ENCODE peak calls at places on chromosomes 11 and 22, in six cellular contexts. X is AG04450, I is amygdala, K is neuronal stem cell, Y is bronchial epithelial cell, H is OCI-LY7. J is an unnamed sample.

GRCh38 chr11:64263021-64263946 is 12.0 kb downstream of the PLCB3 start:
- DNase-seq in X (no peak), I (no peak), K (no peak), Y (peak), H (no peak), J (no peak)

GRCh38 chr11:13008625-13009475 is at the start of gene RASSF10:
- DNase-seq in X (no peak), I (peak), K (peak), Y (peak), H (no peak), J (no peak)

GRCh38 chr11:196786-197731 is 4.2 kb downstream of the SCGB1C1 start:
- DNase-seq in X (no peak), I (no peak), K (no peak), Y (no peak), H (no peak), J (no peak)

GRCh38 chr22:10727393-10727792 is 4800.6 kb upstream of the OR11H1 start:
- DNase-seq in X (no peak), I (no peak), K (no peak), Y (no peak), H (no peak), J (no peak)

GRCh38 chr22:33465554-33465953 is 407.4 kb upstream of the SYN3 start:
- DNase-seq in X (no peak), I (peak), K (no peak), Y (no peak), H (no peak), J (no peak)

GRCh38 chr11:33040127-33040861 is 922 bp downstream of the TCP11L1 start:
- DNase-seq in X (no peak), I (no peak), K (no peak), Y (peak), H (peak), J (no peak)

GRCh38 chr11:134352111-134352510 is 20.3 kb downstream of the GLB1L2 start:
- DNase-seq in X (no peak), I (no peak), K (no peak), Y (no peak), H (no peak), J (no peak)

GRCh38 chr22:30892731-30893221 is 75.8 kb downstream of the MORC2 start:
- DNase-seq in X (no peak), I (no peak), K (no peak), Y (no peak), H (no peak), J (no peak)

GRCh38 chr11:66567787-66568123 is 651 bp downstream of the CTSF start:
- DNase-seq in X (no peak), I (no peak), K (no peak), Y (no peak), H (no peak), J (no peak)

GRCh38 chr11:59556883-59557205 is 45.5 kb downstream of the OR4D9 start:
- DNase-seq in X (no peak), I (no peak), K (no peak), Y (no peak), H (no peak), J (no peak)

GRCh38 chr11:90204832-90205646 is 17.8 kb downstream of the CHORDC1 start:
- DNase-seq in X (peak), I (no peak), K (peak), Y (peak), H (peak), J (peak)

GRCh38 chr11:7632211-7632610 is 41.1 kb downstream of the CYB5R2 start:
- DNase-seq in X (no peak), I (no peak), K (no peak), Y (no peak), H (no peak), J (no peak)

GRCh38 chr11:102734650-102735049 is 9.9 kb upstream of the MMP8 start:
- DNase-seq in X (no peak), I (no peak), K (no peak), Y (no peak), H (no peak), J (no peak)

GRCh38 chr22:22348127-22348814 is 103.7 kb downstream of the VPREB1 start:
- DNase-seq in X (no peak), I (peak), K (peak), Y (peak), H (peak), J (no peak)

GRCh38 chr11:125188021-125188420 is 23.5 kb downstream of the PKNOX2 start:
- DNase-seq in X (no peak), I (no peak), K (no peak), Y (peak), H (no peak), J (no peak)

GRCh38 chr11:47775240-47775869 is 8.2 kb upstream of the FNBP4 start:
- DNase-seq in X (no peak), I (no peak), K (no peak), Y (no peak), H (no peak), J (no peak)

GRCh38 chr11:28110839-28111235 is 2.6 kb downstream of the METTL15 start:
- DNase-seq in X (no peak), I (no peak), K (no peak), Y (peak), H (no peak), J (peak)

GRCh38 chr11:48165426-48165825 is 51.2 kb upstream of the OR4B1 start:
- DNase-seq in X (no peak), I (peak), K (no peak), Y (no peak), H (no peak), J (no peak)

GRCh38 chr11:82174610-82175009 is 559.1 kb downstream of the FAM181B start:
- DNase-seq in X (no peak), I (no peak), K (no peak), Y (peak), H (no peak), J (no peak)

GRCh38 chr11:104731890-104732289 is 166.4 kb downstream of the CASP12 start:
- DNase-seq in X (no peak), I (no peak), K (no peak), Y (no peak), H (no peak), J (no peak)